ENCODE peak calls at places on chromosomes 11 and 22, in four cellular contexts. V, F, M and G are unnamed samples.

GRCh38 chr11:131888230-131888826 is 517.9 kb downstream of the NTM start:
- DNase-seq in M (peak), V (no peak), F (no peak), G (no peak)

GRCh38 chr11:8219257-8220021 is 44.2 kb downstream of the LMO1 start:
- DNase-seq in F (no peak), V (peak), M (peak), G (peak)

GRCh38 chr11:12942157-12942556 is 67.0 kb upstream of the RASSF10 start:
- DNase-seq in M (peak), F (no peak), V (peak), G (no peak)

GRCh38 chr11:3894128-3894731 is 38.8 kb downstream of the STIM1 start:
- DNase-seq in F (no peak), V (no peak), M (no peak), G (no peak)

GRCh38 chr11:44899959-44900358 is 50.7 kb downstream of the TP53I11 start:
- DNase-seq in F (peak), V (peak), M (peak), G (peak)

GRCh38 chr11:60469723-60470122 is 14.1 kb downstream of the MS4A1 start:
- DNase-seq in F (no peak), V (no peak), M (no peak), G (no peak)

GRCh38 chr11:132158091-132158490 is 787.7 kb downstream of the NTM start:
- DNase-seq in M (no peak), F (no peak), V (peak), G (no peak)

GRCh38 chr11:65420506-65421203 is 1.9 kb upstream of the NEAT1 start:
- DNase-seq in F (no peak), M (peak), V (no peak), G (no peak)

GRCh38 chr11:35619030-35619753 is 932 bp downstream of the FJX1 start:
- DNase-seq in F (peak), M (peak), V (peak), G (peak)

GRCh38 chr22:41343300-41343699 is 38.4 kb upstream of the TEF start:
- DNase-seq in V (no peak), M (no peak), F (no peak), G (no peak)

GRCh38 chr11:83713701-83714100 is 427.5 kb upstream of the CCDC90B start:
- DNase-seq in F (no peak), V (no peak), M (peak), G (no peak)

GRCh38 chr11:7533199-7534029 is 19.6 kb downstream of the PPFIBP2 start:
- DNase-seq in V (no peak), F (no peak), M (no peak), G (no peak)

GRCh38 chr22:35523167-35523928 is 17.3 kb upstream of the RASD2 start:
- DNase-seq in V (no peak), M (no peak), F (no peak), G (no peak)
- TF ChIP-seq CTCF in V (no peak), M (no peak), F (no peak), G (no peak)

GRCh38 chr22:17552737-17553136 is 10.6 kb upstream of the SLC25A18 start:
- DNase-seq in F (no peak), V (no peak), M (no peak), G (no peak)

GRCh38 chr22:17549655-17550054 is 13.6 kb upstream of the SLC25A18 start:
- DNase-seq in F (no peak), M (no peak), V (no peak), G (no peak)

GRCh38 chr22:17559188-17559587 is 4.1 kb upstream of the SLC25A18 start:
- DNase-seq in V (no peak), M (no peak), F (no peak), G (no peak)

GRCh38 chr22:17549183-17549582 is 14.1 kb upstream of the SLC25A18 start:
- DNase-seq in F (no peak), V (no peak), M (no peak), G (no peak)

DNA sequence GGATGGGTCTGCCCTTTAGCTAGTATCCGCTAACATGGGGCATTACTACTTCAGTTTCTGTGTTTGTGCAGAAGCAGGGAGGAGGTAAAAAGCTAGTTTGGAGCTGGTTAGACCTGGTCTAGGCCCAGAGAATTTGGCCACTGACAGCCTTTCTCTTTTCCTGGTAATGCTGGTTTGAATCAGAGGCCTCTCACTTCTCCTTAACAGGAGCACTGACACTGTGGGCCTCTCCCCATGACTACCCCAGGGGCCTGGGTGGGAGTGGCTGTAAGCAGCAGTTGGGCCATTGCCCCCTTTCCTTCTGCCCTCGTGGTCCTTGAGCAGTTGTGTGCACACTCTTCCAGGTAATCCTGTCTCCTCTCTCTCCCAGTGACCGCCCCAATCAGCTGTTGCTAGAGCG is 8.5 kb upstream of the SLC25A18 start:
- DNase-seq in M (no peak), V (no peak), F (no peak), G (no peak)
- TF ChIP-seq CTCF in M (no peak), V (no peak), F (no peak), G (no peak)

GRCh38 chr22:48636746-48637145 is 1190.9 kb downstream of the BRD1 start:
- DNase-seq in F (no peak), M (no peak), V (no peak), G (no peak)
- TF ChIP-seq CTCF in F (no peak), M (no peak), V (no peak), G (no peak)

DNA sequence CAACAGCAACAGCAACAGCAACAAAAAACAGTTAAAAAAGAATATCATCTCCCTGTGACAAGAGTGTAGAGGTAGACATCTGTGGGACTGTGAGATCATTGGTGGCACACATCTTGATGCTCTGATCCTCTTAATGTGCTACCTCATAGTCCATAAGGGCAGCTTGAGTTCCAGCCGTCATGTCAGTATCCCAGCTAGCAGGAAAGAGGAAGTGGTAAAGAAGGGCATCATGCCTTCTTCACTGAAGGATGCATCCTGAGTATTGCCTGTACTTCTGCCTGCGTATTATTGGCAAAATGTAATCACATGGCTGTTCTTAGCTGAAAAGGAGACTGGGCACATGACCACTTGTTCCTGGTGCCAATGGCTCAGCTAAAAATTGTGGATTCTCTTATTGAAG is 314.3 kb downstream of the TBC1D22A start:
- DNase-seq in F (no peak), M (no peak), V (no peak), G (no peak)
- TF ChIP-seq CTCF in F (no peak), M (no peak), V (no peak), G (no peak)